ENCODE peak calls at places on chromosomes 7 and 10, in seven cellular contexts. One of them, this sample, is unnamed.

GRCh38 chr10:97024181-97025073 is 161.3 kb downstream of the SLIT1 start:
- DNase-seq in head of caudate nucleus: no peak
- DNase-seq in H7: no peak
- DNase-seq in RCC 7860: peak; percentile 44
- DNase-seq in GM03348: peak; percentile 61
- DNase-seq in activated CD4-positive, alpha-beta T cell treated with anti-CD3 and anti-CD28 coated beads for 4 hours: no peak
- DNase-seq in SW480: no peak
- DNase-seq in this sample: peak; percentile 56

GRCh38 chr7:6460990-6461584 is 13.3 kb upstream of the DAGLB start:
- DNase-seq in activated CD4-positive, alpha-beta T cell treated with anti-CD3 and anti-CD28 coated beads for 4 hours: no peak
- DNase-seq in H7: no peak
- DNase-seq in head of caudate nucleus: no peak
- DNase-seq in SW480: no peak
- DNase-seq in GM03348: no peak
- DNase-seq in RCC 7860: no peak
- DNase-seq in this sample: no peak

GRCh38 chr7:42964849-42965805 is 33.0 kb downstream of the MRPL32 start:
- DNase-seq in RCC 7860: no peak
- DNase-seq in activated CD4-positive, alpha-beta T cell treated with anti-CD3 and anti-CD28 coated beads for 4 hours: no peak
- DNase-seq in H7: no peak
- DNase-seq in GM03348: no peak
- DNase-seq in head of caudate nucleus: no peak
- DNase-seq in SW480: no peak
- DNase-seq in this sample: no peak

GRCh38 chr10:100829933-100830727 is 82.6 kb upstream of the SLF2 start:
- DNase-seq in activated CD4-positive, alpha-beta T cell treated with anti-CD3 and anti-CD28 coated beads for 4 hours: no peak
- DNase-seq in RCC 7860: no peak
- DNase-seq in H7: peak; percentile 75
- DNase-seq in SW480: no peak
- DNase-seq in head of caudate nucleus: no peak
- DNase-seq in GM03348: no peak
- DNase-seq in this sample: no peak

GRCh38 chr10:46234431-46235060 is 52.3 kb upstream of the ANTXRL start:
- DNase-seq in H7: no peak
- DNase-seq in SW480: no peak
- DNase-seq in GM03348: no peak
- DNase-seq in RCC 7860: no peak
- DNase-seq in activated CD4-positive, alpha-beta T cell treated with anti-CD3 and anti-CD28 coated beads for 4 hours: no peak
- DNase-seq in head of caudate nucleus: no peak
- DNase-seq in this sample: no peak

GRCh38 chr7:158351051-158351450 is 236.6 kb downstream of the PTPRN2 start:
- DNase-seq in GM03348: no peak
- DNase-seq in head of caudate nucleus: no peak
- DNase-seq in RCC 7860: no peak
- DNase-seq in H7: peak; percentile 69
- DNase-seq in activated CD4-positive, alpha-beta T cell treated with anti-CD3 and anti-CD28 coated beads for 4 hours: no peak
- DNase-seq in SW480: no peak
- DNase-seq in this sample: no peak

GRCh38 chr10:98033515-98033914 is 3.1 kb upstream of the CRTAC1 start:
- DNase-seq in head of caudate nucleus: no peak
- DNase-seq in GM03348: no peak
- DNase-seq in SW480: no peak
- DNase-seq in RCC 7860: peak; percentile 71
- DNase-seq in H7: no peak
- DNase-seq in activated CD4-positive, alpha-beta T cell treated with anti-CD3 and anti-CD28 coated beads for 4 hours: no peak
- DNase-seq in this sample: no peak

GRCh38 chr7:1224093-1224702 is 8.5 kb upstream of the UNCX start:
- DNase-seq in activated CD4-positive, alpha-beta T cell treated with anti-CD3 and anti-CD28 coated beads for 4 hours: no peak
- DNase-seq in SW480: no peak
- DNase-seq in RCC 7860: no peak
- DNase-seq in GM03348: no peak
- DNase-seq in head of caudate nucleus: no peak
- DNase-seq in H7: peak; percentile 89
- DNase-seq in this sample: no peak

GRCh38 chr10:128924918-128925317 is 542.1 kb upstream of the MGMT start:
- DNase-seq in head of caudate nucleus: no peak
- DNase-seq in GM03348: no peak
- DNase-seq in SW480: no peak
- DNase-seq in activated CD4-positive, alpha-beta T cell treated with anti-CD3 and anti-CD28 coated beads for 4 hours: no peak
- DNase-seq in H7: no peak
- DNase-seq in RCC 7860: no peak
- DNase-seq in this sample: no peak

GRCh38 chr7:84950836-84951235 is 236.0 kb downstream of the SEMA3D start:
- DNase-seq in H7: no peak
- DNase-seq in SW480: no peak
- DNase-seq in RCC 7860: peak; percentile 14
- DNase-seq in head of caudate nucleus: no peak
- DNase-seq in activated CD4-positive, alpha-beta T cell treated with anti-CD3 and anti-CD28 coated beads for 4 hours: no peak
- DNase-seq in GM03348: no peak
- DNase-seq in this sample: peak; percentile 20

GRCh38 chr10:103986360-103986759 is 19.4 kb downstream of the SLK start:
- DNase-seq in activated CD4-positive, alpha-beta T cell treated with anti-CD3 and anti-CD28 coated beads for 4 hours: no peak
- DNase-seq in H7: no peak
- DNase-seq in head of caudate nucleus: no peak
- DNase-seq in RCC 7860: no peak
- DNase-seq in GM03348: no peak
- DNase-seq in SW480: no peak
- DNase-seq in this sample: no peak

GRCh38 chr10:132175907-132176581 is 10.7 kb upstream of the DPYSL4 start:
- DNase-seq in H7: peak; percentile 86
- DNase-seq in activated CD4-positive, alpha-beta T cell treated with anti-CD3 and anti-CD28 coated beads for 4 hours: no peak
- DNase-seq in head of caudate nucleus: peak; percentile 58
- DNase-seq in GM03348: no peak
- DNase-seq in RCC 7860: no peak
- DNase-seq in SW480: no peak
- DNase-seq in this sample: no peak

GRCh38 chr7:96833701-96834453 is 124.2 kb upstream of the SEM1 start:
- DNase-seq in head of caudate nucleus: no peak
- DNase-seq in RCC 7860: no peak
- DNase-seq in SW480: peak; percentile 17
- DNase-seq in H7: no peak
- DNase-seq in activated CD4-positive, alpha-beta T cell treated with anti-CD3 and anti-CD28 coated beads for 4 hours: no peak
- DNase-seq in GM03348: no peak
- DNase-seq in this sample: no peak

GRCh38 chr7:27193335-27194001 is 6.4 kb downstream of the HOXA13 start:
- DNase-seq in activated CD4-positive, alpha-beta T cell treated with anti-CD3 and anti-CD28 coated beads for 4 hours: no peak
- DNase-seq in H7: peak; percentile 74
- DNase-seq in head of caudate nucleus: no peak
- DNase-seq in GM03348: no peak
- DNase-seq in SW480: no peak
- DNase-seq in RCC 7860: no peak
- DNase-seq in this sample: no peak

GRCh38 chr10:110827410-110827809 is 44.3 kb upstream of the PDCD4 start:
- DNase-seq in SW480: no peak
- DNase-seq in RCC 7860: no peak
- DNase-seq in head of caudate nucleus: no peak
- DNase-seq in activated CD4-positive, alpha-beta T cell treated with anti-CD3 and anti-CD28 coated beads for 4 hours: no peak
- DNase-seq in H7: no peak
- DNase-seq in GM03348: peak; percentile 19
- DNase-seq in this sample: no peak